ENCODE peak calls at places on chromosome 13, in five cellular contexts. M is endodermal cell, P is lung, U is ovary, F is BE2C. O is an unnamed sample.
A peak's percentile ranks its signal among the peaks of the same experiment; 100 is the strongest.

GRCh38 chr13:97253581-97254293 is 31.6 kb downstream of the MBNL2 start:
- DNase-seq in M (no peak), P (no peak), F (no peak), U (no peak), O (no peak)

GRCh38 chr13:109408596-109409382 is 377.6 kb downstream of the IRS2 start:
- DNase-seq in F (no peak), M (no peak), U (no peak), P (no peak), O (no peak)

GRCh38 chr13:64910061-64910460 is 2320.1 kb downstream of the PCDH9 start:
- DNase-seq in P (no peak), F (no peak), U (no peak), M (no peak), O (no peak)

GRCh38 chr13:20714563-20715339 is 11.3 kb downstream of the IL17D start:
- DNase-seq in U (peak; percentile 62), F (no peak), M (no peak), P (no peak), O (no peak)

GRCh38 chr13:28136916-28137315 is 1.4 kb upstream of the PAN3 start:
- DNase-seq in F (no peak), U (no peak), M (no peak), P (no peak), O (no peak)

GRCh38 chr13:43348397-43348796 is 325.0 kb downstream of the DNAJC15 start:
- DNase-seq in M (no peak), U (no peak), F (no peak), P (no peak), O (no peak)

GRCh38 chr13:26605845-26606244 is 48.4 kb downstream of the WASF3 start:
- DNase-seq in U (no peak), F (peak; percentile 20), P (no peak), M (peak; percentile 83), O (no peak)

GRCh38 chr13:71754407-71754974 is 112.5 kb downstream of the DACH1 start:
- DNase-seq in P (no peak), U (no peak), M (no peak), F (no peak), O (no peak)

GRCh38 chr13:43227721-43228120 is 204.3 kb downstream of the DNAJC15 start:
- DNase-seq in M (no peak), P (no peak), F (peak; percentile 61), U (no peak), O (no peak)

GRCh38 chr13:114110091-114110829 is 22.2 kb downstream of the RASA3 start:
- DNase-seq in M (peak; percentile 82), P (no peak), F (peak; percentile 52), U (peak; percentile 14), O (no peak)

GRCh38 chr13:82088781-82089180 is 1747.9 kb upstream of the SPRY2 start:
- DNase-seq in U (no peak), P (no peak), M (no peak), F (no peak), O (no peak)

GRCh38 chr13:27211771-27212364 is 39.5 kb upstream of the RPL21 start:
- DNase-seq in M (no peak), F (no peak), P (no peak), U (no peak), O (no peak)

GRCh38 chr13:21984156-21984555 is 313.3 kb downstream of the FGF9 start:
- DNase-seq in P (no peak), F (no peak), M (no peak), U (no peak), O (no peak)

GRCh38 chr13:101916758-101917474 is 464.4 kb downstream of the ITGBL1 start:
- DNase-seq in F (peak; percentile 23), P (no peak), M (peak; percentile 65), U (no peak), O (no peak)

GRCh38 chr13:41054212-41054877 is 7.0 kb upstream of the WBP4 start:
- DNase-seq in M (no peak), U (no peak), P (no peak), F (peak; percentile 43), O (peak; percentile 75)

GRCh38 chr13:27969073-27969865 is at the start of gene CDX2:
- DNase-seq in P (no peak), F (no peak), M (peak; percentile 59), U (no peak), O (peak; percentile 91)

GRCh38 chr13:32408999-32409313 is 19.0 kb downstream of the N4BP2L1 start:
- DNase-seq in M (no peak), F (no peak), U (no peak), P (no peak), O (no peak)

GRCh38 chr13:111295896-111296295 is 24.5 kb upstream of the TEX29 start:
- DNase-seq in M (no peak), U (no peak), F (no peak), P (no peak), O (no peak)

GRCh38 chr13:35699805-35700204 is 223.3 kb upstream of the MAB21L1 start:
- DNase-seq in M (no peak), U (no peak), F (no peak), P (no peak), O (no peak)

GRCh38 chr13:112117955-112118302 is 51.0 kb downstream of the SOX1 start:
- DNase-seq in U (no peak), M (no peak), P (no peak), F (no peak), O (no peak)

GRCh38 chr13:39311619-39312018 is 273.4 kb downstream of the NHLRC3 start:
- DNase-seq in M (no peak), U (no peak), F (no peak), P (no peak), O (no peak)

GRCh38 chr13:42532561-42533335 is 41.2 kb upstream of the TNFSF11 start:
- DNase-seq in M (no peak), U (no peak), P (no peak), F (no peak), O (no peak)

GRCh38 chr13:114043421-114044053 is 69.7 kb upstream of the C13orf46 start:
- DNase-seq in U (peak; percentile 76), F (peak; percentile 81), P (no peak), M (peak; percentile 89), O (no peak)

GRCh38 chr13:28611654-28612131 is 47.2 kb upstream of the POMP start:
- DNase-seq in M (no peak), P (no peak), F (no peak), U (no peak), O (no peak)

GRCh38 chr13:40328091-40328490 is 338.4 kb downstream of the FOXO1 start:
- DNase-seq in M (no peak), U (no peak), P (no peak), F (no peak), O (no peak)

GRCh38 chr13:73816702-73817101 is 317.5 kb downstream of the KLF12 start:
- DNase-seq in U (no peak), M (no peak), F (no peak), P (no peak), O (no peak)

GRCh38 chr13:31807090-31807541 is 67.8 kb downstream of the RXFP2 start:
- DNase-seq in P (no peak), M (no peak), U (no peak), F (peak; percentile 30), O (no peak)

GRCh38 chr13:113742000-113742441 is 17.0 kb upstream of the TMEM255B start:
- DNase-seq in M (peak; percentile 80), U (no peak), P (peak; percentile 51), F (peak; percentile 88), O (peak; percentile 53)

GRCh38 chr13:61664821-61665705 is 249.4 kb upstream of the PCDH20 start:
- DNase-seq in U (no peak), P (no peak), F (no peak), M (peak; percentile 60), O (no peak)

GRCh38 chr13:37049810-37050209 is 9.7 kb downstream of the SUPT20H start:
- DNase-seq in U (no peak), M (no peak), F (no peak), P (no peak), O (no peak)
- TF ChIP-seq CTCF in U (no peak), M (peak; percentile 67), F (peak; percentile 53), P (no peak), O (no peak)

GRCh38 chr13:91398413-91399188 is at the start of gene GPC5:
- DNase-seq in M (peak; percentile 96), F (peak; percentile 89), U (peak; percentile 72), P (peak; percentile 83), O (peak; percentile 82)
- H3K4me1 ChIP-seq in M (no peaks in the 10 kb centered on the region), F (no peaks in the 10 kb centered on the region), U (peaks cover 5% of the 10 kb centered on the region), P (peaks cover 6% of the 10 kb centered on the region), O (peaks cover 5% of the 10 kb centered on the region)

GRCh38 chr13:51230473-51231105 is 8.4 kb downstream of the FAM124A start:
- DNase-seq in F (no peak), P (no peak), U (peak; percentile 51), M (peak; percentile 58), O (peak; percentile 36)
- H3K4me3 ChIP-seq in F (peak overlapping the region; percentile 23), P (no peak overlapping the region), U (no peak overlapping the region), M (peak overlapping the region; percentile 48), O (no peak overlapping the region)

GRCh38 chr13:48875071-48875470 is 100.6 kb upstream of the FNDC3A start:
- DNase-seq in U (no peak), P (no peak), F (no peak), M (no peak), O (no peak)

GRCh38 chr13:48874165-48874564 is 101.5 kb upstream of the FNDC3A start:
- DNase-seq in U (no peak), M (peak; percentile 56), F (no peak), P (no peak), O (peak; percentile 18)

GRCh38 chr13:48873081-48873480 is 102.6 kb upstream of the FNDC3A start:
- DNase-seq in U (no peak), F (no peak), P (no peak), M (no peak), O (no peak)

GRCh38 chr13:48876289-48876688 is 99.4 kb upstream of the FNDC3A start:
- DNase-seq in F (no peak), P (no peak), U (no peak), M (peak; percentile 66), O (no peak)

GRCh38 chr13:48873598-48873997 is 102.1 kb upstream of the FNDC3A start:
- DNase-seq in U (no peak), P (no peak), M (peak; percentile 77), F (peak; percentile 28), O (no peak)
- TF ChIP-seq CTCF in U (no peak), P (no peak), M (peak; percentile 38), F (peak; percentile 41), O (no peak)